ENCODE peak calls at places on chromosomes 7 and 10, in nine cellular contexts. L is astrocyte of the spinal cord, D is tibial artery, X is AG10803, B is transverse colon, M is HFF-Myc, P is ovary, J is epithelial cell of proximal tubule, R is fibroblast of the aortic adventitia. O is an unnamed sample.

GRCh38 chr7:99927536-99927935 is 1.9 kb downstream of the GJC3 start:
- DNase-seq in P (no peak), D (no peak), B (no peak), J (no peak), R (no peak), M (no peak), X (no peak), L (no peak), O (no peak)

GRCh38 chr10:103542764-103543616 is 49.5 kb downstream of the NEURL1 start:
- DNase-seq in P (no peak), J (no peak), X (peak; percentile 38), L (peak; percentile 27), M (no peak), D (no peak), R (peak; percentile 61), B (peak; percentile 41), O (peak; percentile 48)

GRCh38 chr7:80622531-80622930 is 15.9 kb upstream of the CD36 start:
- DNase-seq in L (peak; percentile 77), J (no peak), P (no peak), D (no peak), B (no peak), M (peak; percentile 63), X (peak; percentile 41), R (peak; percentile 55), O (peak; percentile 44)

GRCh38 chr10:95273393-95274312 is 17.1 kb downstream of the PDLIM1 start:
- DNase-seq in L (peak; percentile 80), M (peak; percentile 86), X (peak; percentile 95), R (peak; percentile 72), B (peak; percentile 66), J (peak; percentile 52), D (peak; percentile 79), P (no peak), O (peak; percentile 99)

GRCh38 chr10:76033457-76034196 is 602.2 kb downstream of the LRMDA start:
- DNase-seq in M (no peak), X (peak; percentile 88), B (no peak), D (no peak), P (no peak), L (peak; percentile 67), J (peak; percentile 61), R (peak; percentile 43), O (peak; percentile 9)

GRCh38 chr7:40329601-40330153 is 194.9 kb downstream of the SUGCT start:
- DNase-seq in X (peak; percentile 66), L (peak; percentile 73), M (peak; percentile 40), D (no peak), P (no peak), B (no peak), J (no peak), R (peak; percentile 84), O (peak; percentile 71)

GRCh38 chr7:27145884-27146401 is 1.6 kb downstream of the HOXA6 start:
- DNase-seq in B (peak; percentile 29), X (no peak), J (no peak), R (no peak), L (peak; percentile 61), D (no peak), M (no peak), P (no peak), O (peak; percentile 41)

GRCh38 chr10:12782537-12782936 is 219.0 kb downstream of the CCDC3 start:
- DNase-seq in X (peak; percentile 14), R (peak; percentile 29), J (no peak), P (peak; percentile 49), D (no peak), L (no peak), B (peak; percentile 47), M (no peak), O (peak; percentile 57)

GRCh38 chr10:103442031-103442461 is 10.1 kb downstream of the CALHM2 start:
- DNase-seq in P (peak; percentile 83), J (no peak), M (no peak), L (peak; percentile 35), B (no peak), D (peak; percentile 53), X (no peak), R (peak; percentile 75), O (peak; percentile 74)

GRCh38 chr10:23100331-23101030 is 5.1 kb downstream of the MSRB2 start:
- DNase-seq in M (no peak), L (no peak), P (no peak), D (no peak), X (no peak), J (no peak), R (no peak), B (no peak), O (no peak)

GRCh38 chr10:24383681-24384106 is 174.8 kb downstream of the KIAA1217 start:
- DNase-seq in R (peak; percentile 98), M (peak; percentile 89), L (peak; percentile 100), P (peak; percentile 90), X (peak; percentile 91), J (peak; percentile 95), D (peak; percentile 81), B (peak; percentile 91), O (peak; percentile 83)

GRCh38 chr7:133139350-133139749 is 57.5 kb upstream of the CHCHD3 start:
- DNase-seq in R (peak; percentile 50), X (peak; percentile 30), L (peak; percentile 47), B (no peak), J (peak; percentile 22), P (no peak), M (peak; percentile 37), D (no peak), O (peak; percentile 62)

GRCh38 chr10:33950216-33950615 is 615.7 kb upstream of the NRP1 start:
- DNase-seq in B (no peak), D (no peak), J (no peak), L (no peak), M (no peak), X (no peak), R (no peak), P (no peak), O (no peak)

GRCh38 chr10:49029666-49030065 is 85.7 kb downstream of the VSTM4 start:
- DNase-seq in P (no peak), B (no peak), M (no peak), D (no peak), J (no peak), L (no peak), R (no peak), X (no peak), O (no peak)

GRCh38 chr10:129417882-129418281 is 49.2 kb upstream of the MGMT start:
- DNase-seq in P (no peak), L (no peak), D (no peak), B (no peak), R (no peak), X (peak; percentile 31), M (peak; percentile 4), J (no peak), O (peak; percentile 12)

GRCh38 chr10:44946201-44946600 is 13.4 kb upstream of the RASSF4 start:
- DNase-seq in J (peak; percentile 52), M (no peak), P (no peak), L (no peak), B (no peak), X (no peak), R (peak; percentile 31), D (no peak), O (no peak)

GRCh38 chr7:92987543-92987942 is 130.2 kb downstream of the SAMD9 start:
- DNase-seq in J (no peak), R (peak; percentile 14), L (no peak), P (no peak), B (no peak), M (no peak), X (peak; percentile 61), D (no peak), O (no peak)

GRCh38 chr7:92987095-92987494 is 130.7 kb downstream of the SAMD9 start:
- DNase-seq in L (peak; percentile 67), X (peak; percentile 91), B (no peak), J (no peak), M (no peak), R (peak; percentile 76), P (no peak), D (no peak), O (peak; percentile 42)

GRCh38 chr7:92991190-92991589 is 126.6 kb downstream of the SAMD9 start:
- DNase-seq in X (no peak), B (no peak), R (no peak), J (no peak), D (no peak), M (no peak), P (no peak), L (no peak), O (no peak)

GRCh38 chr7:92988941-92989540 is 128.7 kb downstream of the SAMD9 start:
- DNase-seq in P (no peak), D (no peak), B (no peak), X (peak; percentile 80), L (no peak), R (no peak), M (peak; percentile 22), J (no peak), O (no peak)

GRCh38 chr7:92988051-92988450 is 129.7 kb downstream of the SAMD9 start:
- DNase-seq in M (peak; percentile 56), R (peak; percentile 68), X (peak; percentile 61), B (no peak), J (peak; percentile 25), L (peak; percentile 64), P (no peak), D (no peak), O (peak; percentile 67)
- TF ChIP-seq CTCF in M (peak; percentile 40), R (peak; percentile 51), X (peak; percentile 47), B (peak; percentile 28), J (peak; percentile 64), L (peak; percentile 39), P (no peak), D (peak; percentile 43), O (peak; percentile 55)

DNA sequence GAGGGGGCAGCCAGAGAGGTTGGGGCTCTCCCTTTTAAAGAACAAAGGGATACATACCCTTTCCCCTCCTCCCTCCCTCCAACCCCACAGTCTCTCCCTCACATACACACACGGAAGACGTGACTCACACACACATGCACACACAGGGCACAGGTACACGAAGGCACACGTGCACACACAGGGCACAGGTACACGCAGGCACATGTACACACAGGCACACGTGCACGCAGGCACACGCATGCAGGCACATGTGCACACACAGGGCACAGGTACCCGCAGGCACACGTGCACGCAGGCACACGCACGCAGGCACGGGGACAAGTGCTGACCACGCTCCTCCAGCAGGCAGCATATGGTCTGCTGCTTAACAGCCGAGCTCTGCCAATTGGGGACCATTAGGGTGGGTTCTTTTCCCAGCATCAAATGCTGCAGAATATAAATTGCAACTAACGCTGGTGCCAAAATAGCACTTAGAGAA is 55.0 kb upstream of the TNRC18 start:
- DNase-seq in B (no peak), R (no peak), D (no peak), M (peak; percentile 25), X (no peak), P (no peak), J (no peak), L (no peak), O (no peak)
- H3K4me3 ChIP-seq in B (peak overlapping the region; percentile 48), R (no peak overlapping the region), D (peak overlapping the region; percentile 53), M (no peak overlapping the region), X (peak overlapping the region; percentile 12), P (no peak overlapping the region), J (no peak overlapping the region), L (no peak overlapping the region), O (peak overlapping the region; percentile 18)

GRCh38 chr7:127066974-127067373 is 185.8 kb downstream of the GRM8 start:
- DNase-seq in L (no peak), X (no peak), P (no peak), D (no peak), J (no peak), R (no peak), B (peak; percentile 11), M (no peak), O (no peak)
- TF ChIP-seq CTCF in L (no peak), X (no peak), P (no peak), D (no peak), J (peak; percentile 65), R (no peak), B (peak; percentile 27), M (no peak), O (no peak)

DNA sequence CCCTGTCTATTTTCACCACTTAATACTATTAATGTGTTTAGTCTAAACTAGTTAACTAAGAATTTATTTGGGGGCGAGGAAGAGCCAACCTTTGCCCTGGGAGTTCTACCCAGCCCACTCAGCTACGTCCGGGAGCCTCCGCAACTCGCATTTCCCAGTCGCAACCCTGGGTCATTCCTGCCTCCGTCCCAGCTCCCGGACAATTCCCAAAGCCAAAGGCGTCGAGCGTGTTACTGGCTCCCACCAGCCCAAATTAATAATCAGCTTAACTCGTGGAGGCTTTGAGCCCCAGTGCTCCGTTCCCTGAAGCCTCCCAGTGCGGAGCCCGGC is 25.9 kb downstream of the SKIDA1 start:
- DNase-seq in J (no peak), P (no peak), R (no peak), B (no peak), L (no peak), D (no peak), X (no peak), M (no peak), O (no peak)
- H3K4me3 ChIP-seq in J (peak overlapping the region; percentile 59), P (no peak overlapping the region), R (no peak overlapping the region), B (no peak overlapping the region), L (no peak overlapping the region), D (no peak overlapping the region), X (no peak overlapping the region), M (no peak overlapping the region), O (no peak overlapping the region)